ENCODE peak calls at places on chromosomes 1 and 21, in ten cellular contexts. C is heart right ventricle; N is mucosa of descending colon; R is cardiac fibroblast; M is CD8-positive, alpha-beta T cell; Q is bronchial epithelial cell; T is heart left ventricle; X is nephron progenitor cell; V is tibial artery; D is uterus. B is an unnamed sample.

GRCh38 chr1:85601930-85602329 is 21.4 kb downstream of the CCN1 start:
- DNase-seq in N (no peak), V (no peak), X (no peak), D (no peak), R (no peak), M (no peak), T (no peak), Q (no peak), C (no peak), B (no peak)

GRCh38 chr1:160576430-160576829 is 2.9 kb downstream of the CD84 start:
- DNase-seq in C (no peak), N (no peak), M (no peak), T (no peak), R (no peak), Q (peak), X (no peak), D (no peak), V (no peak), B (no peak)

GRCh38 chr1:155085504-155086181 is 7.0 kb downstream of the EFNA3 start:
- DNase-seq in N (peak), D (peak), M (peak), Q (peak), X (peak), C (peak), R (peak), T (peak), V (peak), B (peak)

GRCh38 chr1:200708769-200709168 is 29.9 kb upstream of the CAMSAP2 start:
- DNase-seq in M (no peak), D (no peak), C (no peak), Q (peak), X (no peak), R (no peak), N (no peak), T (no peak), V (no peak), B (peak)

GRCh38 chr1:36095760-36096405 is 7.2 kb downstream of the ADPRS start:
- DNase-seq in T (no peak), M (no peak), D (no peak), V (peak), C (no peak), R (peak), N (no peak), X (no peak), Q (no peak), B (no peak)

GRCh38 chr1:116168277-116169032 is 57.3 kb downstream of the MAB21L3 start:
- DNase-seq in D (peak), V (peak), C (peak), R (peak), T (peak), Q (peak), X (peak), N (peak), M (peak), B (peak)

GRCh38 chr1:2556277-2557145 is at the start of gene TNFRSF14:
- DNase-seq in R (peak), M (peak), X (no peak), V (peak), C (peak), N (peak), D (peak), T (peak), Q (no peak), B (peak)

GRCh38 chr1:27103498-27103897 is 51.4 kb downstream of the SLC9A1 start:
- DNase-seq in T (no peak), C (no peak), V (no peak), N (no peak), R (no peak), Q (no peak), X (no peak), M (no peak), D (no peak), B (no peak)

GRCh38 chr1:228308628-228309547 is 97.7 kb downstream of the TRIM11 start:
- DNase-seq in C (no peak), V (no peak), R (no peak), D (no peak), N (no peak), T (peak), M (no peak), Q (no peak), X (no peak), B (no peak)

GRCh38 chr1:229378586-229379442 is 36.0 kb upstream of the CCSAP start:
- DNase-seq in Q (no peak), V (peak), T (no peak), X (no peak), D (no peak), M (no peak), N (no peak), C (no peak), R (no peak), B (no peak)

GRCh38 chr1:39391741-39392679 is 99.4 kb upstream of the BMP8A start:
- DNase-seq in X (no peak), C (peak), T (peak), R (peak), Q (peak), V (no peak), D (peak), N (no peak), M (no peak), B (peak)

GRCh38 chr1:164863056-164863455 is 304.1 kb downstream of the PBX1 start:
- DNase-seq in X (no peak), D (no peak), Q (no peak), V (no peak), N (no peak), C (no peak), R (no peak), M (no peak), T (no peak), B (no peak)

GRCh38 chr1:197467881-197468280 is 199.8 kb downstream of the CRB1 start:
- DNase-seq in N (no peak), R (peak), D (no peak), V (no peak), Q (no peak), M (no peak), X (no peak), T (no peak), C (no peak), B (peak)

GRCh38 chr1:39508857-39509305 is 17.4 kb downstream of the BMP8A start:
- DNase-seq in R (peak), C (no peak), X (no peak), V (no peak), T (no peak), N (no peak), Q (no peak), M (no peak), D (no peak), B (no peak)

GRCh38 chr21:42593007-42593814 is 60.2 kb upstream of the PDE9A start:
- DNase-seq in C (peak), R (peak), X (peak), T (peak), D (peak), V (no peak), M (peak), N (no peak), Q (peak), B (no peak)

GRCh38 chr1:186487163-186487562 is 26.2 kb upstream of the PDC start:
- DNase-seq in N (no peak), C (no peak), D (no peak), X (no peak), R (no peak), M (no peak), V (no peak), Q (peak), T (no peak), B (no peak)
- TF ChIP-seq CTCF in N (no peak), C (no peak), D (no peak), X (no peak), R (no peak), M (no peak), V (no peak), Q (no peak), T (no peak), B (peak)

GRCh38 chr1:46485564-46486431 is 3.8 kb upstream of the DMBX1 start:
- DNase-seq in C (no peak), R (no peak), V (no peak), X (peak), T (no peak), N (no peak), D (no peak), Q (no peak), M (no peak), B (no peak)

GRCh38 chr1:46488343-46489168 is 1.1 kb upstream of the DMBX1 start:
- DNase-seq in R (peak), Q (peak), X (no peak), N (no peak), M (no peak), T (no peak), D (no peak), V (no peak), C (no peak), B (no peak)

GRCh38 chr1:46489169-46489637 is 433 bp upstream of the DMBX1 start:
- DNase-seq in T (no peak), C (no peak), R (no peak), V (no peak), N (no peak), D (no peak), M (no peak), X (peak), Q (no peak), B (no peak)

GRCh38 chr1:46486432-46487015 is 3.1 kb upstream of the DMBX1 start:
- DNase-seq in V (no peak), R (no peak), N (no peak), Q (no peak), T (no peak), X (no peak), M (no peak), D (no peak), C (no peak), B (no peak)

DNA sequence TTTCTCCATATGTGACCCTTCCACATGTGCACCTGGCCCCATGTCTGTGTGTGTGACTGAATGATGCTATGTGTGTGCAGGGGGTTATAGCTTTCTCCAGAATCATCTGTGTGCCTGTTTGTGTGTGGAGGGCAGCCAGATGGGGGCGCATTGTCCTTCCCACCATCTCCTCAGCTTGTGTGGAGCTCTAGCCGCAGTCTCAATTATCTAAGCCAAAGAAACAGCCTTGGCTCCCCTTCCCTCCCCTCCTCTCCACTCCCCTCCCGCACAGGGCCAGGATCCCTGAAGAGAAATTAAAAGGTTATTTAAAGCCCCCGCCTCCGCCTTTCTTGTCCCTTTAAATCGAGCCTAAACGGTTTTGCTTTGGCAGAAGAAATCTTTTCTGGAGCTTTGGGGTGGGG is 1.8 kb upstream of the DMBX1 start:
- DNase-seq in Q (no peak), C (no peak), T (no peak), M (no peak), D (no peak), X (peak), N (no peak), V (no peak), R (peak), B (no peak)
- TF ChIP-seq CTCF in Q (peak), C (no peak), T (no peak), M (no peak), D (no peak), X (no peak), N (no peak), V (no peak), R (peak), B (peak)

GRCh38 chr1:54107131-54107530 is 45.7 kb downstream of the CDCP2 start:
- DNase-seq in D (no peak), R (peak), N (no peak), V (no peak), M (no peak), T (no peak), C (no peak), Q (no peak), X (no peak), B (no peak)
- TF ChIP-seq CTCF in D (peak), R (peak), N (no peak), V (peak), M (no peak), T (peak), C (no peak), Q (no peak), X (no peak), B (peak)

GRCh38 chr1:175376194-175376593 is 183.6 kb upstream of the KIAA0040 start:
- DNase-seq in D (no peak), N (no peak), T (no peak), R (peak), Q (peak), V (no peak), M (no peak), C (no peak), X (no peak), B (no peak)
- TF ChIP-seq CTCF in D (no peak), N (no peak), T (peak), R (no peak), Q (no peak), V (no peak), M (no peak), C (no peak), X (no peak), B (no peak)

GRCh38 chr1:40769815-40770214 is 13.8 kb upstream of the KCNQ4 start:
- DNase-seq in Q (no peak), C (peak), D (no peak), N (no peak), V (no peak), T (no peak), R (no peak), X (no peak), M (no peak), B (no peak)
- TF ChIP-seq CTCF in Q (peak), C (no peak), D (no peak), N (no peak), V (no peak), T (peak), R (no peak), X (no peak), M (no peak), B (peak)

GRCh38 chr1:194870860-194871259 is 1684.4 kb upstream of the B3GALT2 start:
- DNase-seq in N (no peak), R (no peak), Q (no peak), X (no peak), C (no peak), V (no peak), D (no peak), T (no peak), M (no peak), B (no peak)
- TF ChIP-seq CTCF in N (no peak), R (no peak), Q (no peak), X (no peak), C (no peak), V (no peak), D (no peak), T (no peak), M (no peak), B (no peak)

GRCh38 chr1:93729502-93729901 is 47.9 kb upstream of the BCAR3 start:
- DNase-seq in C (no peak), T (no peak), R (no peak), M (no peak), N (no peak), D (no peak), X (no peak), Q (no peak), V (no peak), B (no peak)

GRCh38 chr1:93734999-93735398 is 53.4 kb upstream of the BCAR3 start:
- DNase-seq in V (no peak), R (no peak), M (no peak), X (no peak), C (no peak), Q (no peak), T (no peak), N (no peak), D (no peak), B (no peak)

GRCh38 chr1:93733340-93733739 is 51.7 kb upstream of the BCAR3 start:
- DNase-seq in D (no peak), T (no peak), R (no peak), N (no peak), V (no peak), M (no peak), C (no peak), Q (no peak), X (no peak), B (no peak)

GRCh38 chr1:93730621-93731020 is 49.0 kb upstream of the BCAR3 start:
- DNase-seq in R (no peak), C (no peak), D (no peak), T (no peak), M (no peak), Q (no peak), X (no peak), V (no peak), N (no peak), B (no peak)

GRCh38 chr1:93732514-93732913 is 50.9 kb upstream of the BCAR3 start:
- DNase-seq in M (no peak), V (no peak), C (no peak), R (no peak), T (no peak), X (no peak), N (no peak), D (no peak), Q (no peak), B (no peak)
- TF ChIP-seq CTCF in M (no peak), V (no peak), C (no peak), R (peak), T (peak), X (peak), N (no peak), D (no peak), Q (no peak), B (peak)

GRCh38 chr1:8460132-8460544 is 142.2 kb downstream of the SLC45A1 start:
- DNase-seq in D (no peak), Q (no peak), R (no peak), C (no peak), X (no peak), M (no peak), T (no peak), N (no peak), V (no peak), B (no peak)
- TF ChIP-seq CTCF in D (peak), Q (no peak), R (no peak), C (no peak), X (peak), M (no peak), T (no peak), N (no peak), V (no peak), B (no peak)